ENCODE peak calls at places on chromosomes 13 and 19, in nine cellular contexts. One of them, this sample, is unnamed.

GRCh38 chr19:50695251-50696064 is 24.1 kb downstream of the SHANK1 start:
- DNase-seq in cardiac muscle cell: peak; percentile 73
- DNase-seq in left ventricle myocardium inferior: no peak
- DNase-seq in GM23338: peak; percentile 69
- DNase-seq in body of pancreas: no peak
- DNase-seq in suprapubic skin: no peak
- DNase-seq in colonic mucosa: no peak
- DNase-seq in astrocyte: no peak
- DNase-seq in CD8-positive, alpha-beta T cell: peak; percentile 33
- DNase-seq in this sample: peak; percentile 84

GRCh38 chr13:46361535-46361934 is 25.5 kb downstream of the RUBCNL start:
- DNase-seq in cardiac muscle cell: no peak
- DNase-seq in left ventricle myocardium inferior: no peak
- DNase-seq in GM23338: no peak
- DNase-seq in body of pancreas: no peak
- DNase-seq in suprapubic skin: no peak
- DNase-seq in colonic mucosa: no peak
- DNase-seq in astrocyte: no peak
- DNase-seq in CD8-positive, alpha-beta T cell: no peak
- DNase-seq in this sample: no peak

GRCh38 chr19:29325241-29325975 is 112.5 kb upstream of the UQCRFS1 start:
- DNase-seq in cardiac muscle cell: no peak
- DNase-seq in left ventricle myocardium inferior: no peak
- DNase-seq in GM23338: no peak
- DNase-seq in body of pancreas: no peak
- DNase-seq in suprapubic skin: peak; percentile 43
- DNase-seq in colonic mucosa: no peak
- DNase-seq in astrocyte: no peak
- DNase-seq in CD8-positive, alpha-beta T cell: no peak
- DNase-seq in this sample: no peak

GRCh38 chr19:11145147-11145924 is 10.2 kb downstream of the SPC24 start:
- DNase-seq in cardiac muscle cell: no peak
- DNase-seq in left ventricle myocardium inferior: no peak
- DNase-seq in GM23338: no peak
- DNase-seq in body of pancreas: no peak
- DNase-seq in suprapubic skin: no peak
- DNase-seq in colonic mucosa: no peak
- DNase-seq in astrocyte: no peak
- DNase-seq in CD8-positive, alpha-beta T cell: no peak
- DNase-seq in this sample: no peak

GRCh38 chr19:2602391-2603181 is 99.9 kb downstream of the GNG7 start:
- DNase-seq in cardiac muscle cell: peak; percentile 69
- DNase-seq in left ventricle myocardium inferior: peak; percentile 87
- DNase-seq in GM23338: peak; percentile 84
- DNase-seq in body of pancreas: peak; percentile 94
- DNase-seq in suprapubic skin: peak; percentile 92
- DNase-seq in colonic mucosa: peak; percentile 46
- DNase-seq in astrocyte: peak; percentile 96
- DNase-seq in CD8-positive, alpha-beta T cell: no peak
- DNase-seq in this sample: no peak

GRCh38 chr13:81487151-81487550 is 1146.2 kb upstream of the SPRY2 start:
- DNase-seq in cardiac muscle cell: peak; percentile 68
- DNase-seq in left ventricle myocardium inferior: no peak
- DNase-seq in GM23338: peak; percentile 86
- DNase-seq in body of pancreas: peak; percentile 31
- DNase-seq in suprapubic skin: no peak
- DNase-seq in colonic mucosa: peak; percentile 22
- DNase-seq in astrocyte: no peak
- DNase-seq in CD8-positive, alpha-beta T cell: no peak
- DNase-seq in this sample: peak; percentile 35

GRCh38 chr13:65855276-65855675 is 1374.9 kb downstream of the PCDH9 start:
- DNase-seq in cardiac muscle cell: no peak
- DNase-seq in left ventricle myocardium inferior: no peak
- DNase-seq in GM23338: no peak
- DNase-seq in body of pancreas: no peak
- DNase-seq in suprapubic skin: no peak
- DNase-seq in colonic mucosa: no peak
- DNase-seq in astrocyte: no peak
- DNase-seq in CD8-positive, alpha-beta T cell: no peak
- DNase-seq in this sample: no peak

GRCh38 chr13:94351292-94352000 is 128.0 kb downstream of the DCT start:
- DNase-seq in cardiac muscle cell: no peak
- DNase-seq in left ventricle myocardium inferior: no peak
- DNase-seq in GM23338: no peak
- DNase-seq in body of pancreas: no peak
- DNase-seq in suprapubic skin: no peak
- DNase-seq in colonic mucosa: no peak
- DNase-seq in astrocyte: peak; percentile 84
- DNase-seq in CD8-positive, alpha-beta T cell: no peak
- DNase-seq in this sample: peak; percentile 69

GRCh38 chr19:36436531-36436930 is 18.1 kb upstream of the ZFP82 start:
- DNase-seq in cardiac muscle cell: peak; percentile 13
- DNase-seq in left ventricle myocardium inferior: no peak
- DNase-seq in GM23338: peak; percentile 77
- DNase-seq in body of pancreas: no peak
- DNase-seq in suprapubic skin: no peak
- DNase-seq in colonic mucosa: no peak
- DNase-seq in astrocyte: no peak
- DNase-seq in CD8-positive, alpha-beta T cell: no peak
- DNase-seq in this sample: no peak

DNA sequence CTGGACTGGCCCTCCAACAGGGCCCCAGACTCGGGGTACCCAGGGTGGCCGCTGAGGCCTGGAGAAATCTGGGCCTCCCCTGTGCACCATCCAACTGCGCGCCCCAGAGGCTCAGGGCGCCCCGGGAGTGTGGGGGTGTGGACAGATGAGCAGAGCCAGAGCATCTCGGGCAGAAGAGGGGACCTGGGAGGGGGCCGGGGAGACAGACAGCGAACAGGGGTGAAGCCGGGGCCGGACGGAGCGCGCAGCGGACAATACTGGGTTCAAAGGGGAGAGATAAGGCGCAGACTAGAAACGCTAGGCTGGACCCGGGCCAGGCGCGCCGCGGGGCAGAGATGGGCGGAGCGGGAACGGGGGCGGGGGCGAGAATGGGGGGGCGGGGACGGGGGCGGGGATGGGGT is 460 bp upstream of the CERS4 start:
- DNase-seq in cardiac muscle cell: no peak
- DNase-seq in left ventricle myocardium inferior: peak; percentile 75
- DNase-seq in GM23338: no peak
- DNase-seq in body of pancreas: no peak
- DNase-seq in suprapubic skin: peak; percentile 87
- DNase-seq in colonic mucosa: peak; percentile 66
- DNase-seq in astrocyte: no peak
- DNase-seq in CD8-positive, alpha-beta T cell: no peak
- DNase-seq in this sample: no peak
- H3K27ac ChIP-seq in cardiac muscle cell: no peak overlapping the region
- H3K27ac ChIP-seq in left ventricle myocardium inferior: peak overlapping the region; percentile 82
- H3K27ac ChIP-seq in GM23338: peak overlapping the region; percentile 97
- H3K27ac ChIP-seq in body of pancreas: peak overlapping the region; percentile 88
- H3K27ac ChIP-seq in suprapubic skin: peak overlapping the region; percentile 89
- H3K27ac ChIP-seq in colonic mucosa: no peak overlapping the region
- H3K27ac ChIP-seq in astrocyte: no peak overlapping the region
- H3K27ac ChIP-seq in CD8-positive, alpha-beta T cell: no peak overlapping the region
- H3K27ac ChIP-seq in this sample: peak overlapping the region; percentile 71

DNA sequence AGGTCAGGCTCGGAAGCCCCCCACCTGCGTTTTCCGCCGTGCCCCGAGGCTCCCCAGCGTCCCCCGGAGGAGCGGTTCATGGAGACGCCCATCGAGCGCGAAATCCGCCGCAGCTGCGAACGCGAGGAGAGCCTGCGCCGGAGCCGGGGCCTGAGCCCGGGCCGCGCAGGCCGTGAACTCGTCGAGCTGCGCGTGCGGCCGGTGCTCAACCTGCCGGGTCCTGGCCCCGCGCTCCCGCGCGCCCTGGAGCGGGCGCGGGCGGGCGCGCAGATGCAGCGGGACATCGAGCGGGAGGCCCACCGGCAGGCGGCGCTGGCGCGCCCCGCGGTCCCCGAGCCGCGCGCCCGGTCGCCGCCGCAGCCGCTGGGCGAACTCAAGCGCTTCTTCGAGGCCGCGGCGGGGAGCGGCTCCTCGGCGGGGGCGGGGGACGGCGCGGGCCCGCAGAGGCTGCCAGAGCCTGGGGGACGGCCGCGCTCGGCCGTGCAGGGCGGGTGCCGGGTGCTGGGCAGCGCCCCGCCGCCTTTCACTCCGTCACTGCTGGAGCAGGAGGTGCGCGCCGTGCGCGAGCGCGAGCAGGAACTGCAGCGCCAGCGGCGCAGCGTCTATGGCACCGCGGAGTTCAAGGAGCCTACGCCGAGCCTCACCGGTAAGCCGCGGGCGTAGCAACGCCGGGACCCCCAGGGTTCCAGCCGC is 792 bp downstream of the MISP3 start:
- DNase-seq in cardiac muscle cell: peak; percentile 86
- DNase-seq in left ventricle myocardium inferior: peak; percentile 77
- DNase-seq in GM23338: peak; percentile 74
- DNase-seq in body of pancreas: peak; percentile 78
- DNase-seq in suprapubic skin: no peak
- DNase-seq in colonic mucosa: peak; percentile 73
- DNase-seq in astrocyte: peak; percentile 77
- DNase-seq in CD8-positive, alpha-beta T cell: peak; percentile 79
- DNase-seq in this sample: peak; percentile 67
- TF ChIP-seq CTCF in cardiac muscle cell: peak; percentile 7
- TF ChIP-seq CTCF in left ventricle myocardium inferior: peak; percentile 64
- TF ChIP-seq CTCF in GM23338: peak; percentile 44
- TF ChIP-seq CTCF in body of pancreas: no peak
- TF ChIP-seq CTCF in suprapubic skin: peak; percentile 47
- TF ChIP-seq CTCF in colonic mucosa: no peak
- TF ChIP-seq CTCF in astrocyte: peak; percentile 23
- TF ChIP-seq CTCF in CD8-positive, alpha-beta T cell: no peak
- TF ChIP-seq CTCF in this sample: peak; percentile 70

GRCh38 chr13:21124853-21125252 is 51.5 kb downstream of the SKA3 start:
- DNase-seq in cardiac muscle cell: peak; percentile 61
- DNase-seq in left ventricle myocardium inferior: no peak
- DNase-seq in GM23338: peak; percentile 50
- DNase-seq in body of pancreas: peak; percentile 5
- DNase-seq in suprapubic skin: no peak
- DNase-seq in colonic mucosa: no peak
- DNase-seq in astrocyte: peak; percentile 51
- DNase-seq in CD8-positive, alpha-beta T cell: no peak
- DNase-seq in this sample: peak; percentile 19
- H3K4me3 ChIP-seq in cardiac muscle cell: no peak overlapping the region
- H3K4me3 ChIP-seq in left ventricle myocardium inferior: no peak overlapping the region
- H3K4me3 ChIP-seq in GM23338: no peak overlapping the region
- H3K4me3 ChIP-seq in body of pancreas: no peak overlapping the region
- H3K4me3 ChIP-seq in suprapubic skin: no peak overlapping the region
- H3K4me3 ChIP-seq in colonic mucosa: no peak overlapping the region
- H3K4me3 ChIP-seq in astrocyte: no peak overlapping the region
- H3K4me3 ChIP-seq in CD8-positive, alpha-beta T cell: no peak overlapping the region
- H3K4me3 ChIP-seq in this sample: no peak overlapping the region

GRCh38 chr13:20044086-20044485 is 85.6 kb downstream of the ZMYM2 start:
- DNase-seq in cardiac muscle cell: no peak
- DNase-seq in left ventricle myocardium inferior: no peak
- DNase-seq in GM23338: no peak
- DNase-seq in body of pancreas: no peak
- DNase-seq in suprapubic skin: no peak
- DNase-seq in colonic mucosa: no peak
- DNase-seq in astrocyte: no peak
- DNase-seq in CD8-positive, alpha-beta T cell: no peak
- DNase-seq in this sample: no peak
- H3K27ac ChIP-seq in cardiac muscle cell: peak overlapping the region; percentile 51
- H3K27ac ChIP-seq in left ventricle myocardium inferior: no peak overlapping the region
- H3K27ac ChIP-seq in GM23338: no peak overlapping the region
- H3K27ac ChIP-seq in body of pancreas: no peak overlapping the region
- H3K27ac ChIP-seq in suprapubic skin: no peak overlapping the region
- H3K27ac ChIP-seq in colonic mucosa: no peak overlapping the region
- H3K27ac ChIP-seq in astrocyte: no peak overlapping the region
- H3K27ac ChIP-seq in CD8-positive, alpha-beta T cell: no peak overlapping the region
- H3K27ac ChIP-seq in this sample: no peak overlapping the region

DNA sequence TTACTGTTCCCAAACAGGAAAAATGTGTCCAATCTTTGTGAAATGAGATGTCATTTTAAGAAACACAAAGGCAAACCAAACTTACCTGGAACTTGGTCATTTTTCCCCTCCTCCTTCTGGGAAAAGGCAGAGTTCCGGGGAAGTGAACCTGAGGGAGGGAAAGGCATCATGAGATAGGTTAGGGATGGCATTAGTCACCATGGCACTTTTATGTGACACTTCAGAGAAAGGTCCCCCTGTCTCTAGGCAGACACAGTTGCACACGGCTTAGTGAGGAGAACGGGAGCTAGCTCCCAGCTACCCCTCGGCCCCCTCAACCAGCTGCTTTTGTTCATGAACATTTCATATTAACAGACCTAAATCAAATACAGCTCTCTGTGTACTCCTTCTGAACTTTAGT is 1.5 kb downstream of the ZNF235 start:
- DNase-seq in cardiac muscle cell: no peak
- DNase-seq in left ventricle myocardium inferior: no peak
- DNase-seq in GM23338: no peak
- DNase-seq in body of pancreas: no peak
- DNase-seq in suprapubic skin: no peak
- DNase-seq in colonic mucosa: no peak
- DNase-seq in astrocyte: no peak
- DNase-seq in CD8-positive, alpha-beta T cell: no peak
- DNase-seq in this sample: no peak
- TF ChIP-seq CTCF in cardiac muscle cell: no peak
- TF ChIP-seq CTCF in left ventricle myocardium inferior: no peak
- TF ChIP-seq CTCF in GM23338: no peak
- TF ChIP-seq CTCF in body of pancreas: no peak
- TF ChIP-seq CTCF in suprapubic skin: no peak
- TF ChIP-seq CTCF in colonic mucosa: no peak
- TF ChIP-seq CTCF in astrocyte: no peak
- TF ChIP-seq CTCF in CD8-positive, alpha-beta T cell: no peak
- TF ChIP-seq CTCF in this sample: no peak

GRCh38 chr13:21579754-21580316 is 24.1 kb downstream of the MICU2 start:
- DNase-seq in cardiac muscle cell: no peak
- DNase-seq in left ventricle myocardium inferior: no peak
- DNase-seq in GM23338: no peak
- DNase-seq in body of pancreas: no peak
- DNase-seq in suprapubic skin: no peak
- DNase-seq in colonic mucosa: no peak
- DNase-seq in astrocyte: no peak
- DNase-seq in CD8-positive, alpha-beta T cell: no peak
- DNase-seq in this sample: no peak
- H3K4me3 ChIP-seq in cardiac muscle cell: no peak overlapping the region
- H3K4me3 ChIP-seq in left ventricle myocardium inferior: no peak overlapping the region
- H3K4me3 ChIP-seq in GM23338: no peak overlapping the region
- H3K4me3 ChIP-seq in body of pancreas: no peak overlapping the region
- H3K4me3 ChIP-seq in suprapubic skin: no peak overlapping the region
- H3K4me3 ChIP-seq in colonic mucosa: no peak overlapping the region
- H3K4me3 ChIP-seq in astrocyte: no peak overlapping the region
- H3K4me3 ChIP-seq in CD8-positive, alpha-beta T cell: no peak overlapping the region
- H3K4me3 ChIP-seq in this sample: no peak overlapping the region

This sample was measured in WERI-Rb-1.